ENCODE peak calls at places on chromosomes 11 and 22, in eight cellular contexts. One of them, this sample, is unnamed.

GRCh38 chr11:45921561-45922424 is 663 bp upstream of the LARGE2 start:
- DNase-seq in CD8-positive, alpha-beta memory T cell: no peak
- DNase-seq in mesenteric fat pad: no peak
- DNase-seq in fibroblast of villous mesenchyme: no peak
- DNase-seq in stomach: peak
- DNase-seq in substantia nigra: peak
- DNase-seq in brain pericyte: no peak
- DNase-seq in suprapubic skin: no peak
- DNase-seq in this sample: peak

GRCh38 chr11:118338637-118339061 is 3.9 kb downstream of the CD3D start:
- DNase-seq in substantia nigra: no peak
- DNase-seq in CD8-positive, alpha-beta memory T cell: peak
- DNase-seq in fibroblast of villous mesenchyme: peak
- DNase-seq in stomach: peak
- DNase-seq in brain pericyte: no peak
- DNase-seq in mesenteric fat pad: no peak
- DNase-seq in suprapubic skin: no peak
- DNase-seq in this sample: no peak

GRCh38 chr11:606245-606644 is 9.5 kb downstream of the IRF7 start:
- DNase-seq in stomach: peak
- DNase-seq in fibroblast of villous mesenchyme: peak
- DNase-seq in substantia nigra: no peak
- DNase-seq in mesenteric fat pad: no peak
- DNase-seq in suprapubic skin: no peak
- DNase-seq in CD8-positive, alpha-beta memory T cell: no peak
- DNase-seq in brain pericyte: peak
- DNase-seq in this sample: no peak

GRCh38 chr11:30735946-30736345 is 149.8 kb upstream of the MPPED2 start:
- DNase-seq in CD8-positive, alpha-beta memory T cell: no peak
- DNase-seq in suprapubic skin: no peak
- DNase-seq in stomach: no peak
- DNase-seq in substantia nigra: no peak
- DNase-seq in brain pericyte: no peak
- DNase-seq in mesenteric fat pad: no peak
- DNase-seq in fibroblast of villous mesenchyme: no peak
- DNase-seq in this sample: no peak

GRCh38 chr11:100576044-100577021 is 110.8 kb upstream of the ARHGAP42 start:
- DNase-seq in CD8-positive, alpha-beta memory T cell: no peak
- DNase-seq in substantia nigra: peak
- DNase-seq in suprapubic skin: no peak
- DNase-seq in fibroblast of villous mesenchyme: peak
- DNase-seq in mesenteric fat pad: no peak
- DNase-seq in stomach: no peak
- DNase-seq in brain pericyte: no peak
- DNase-seq in this sample: no peak

GRCh38 chr11:17734986-17735822 is 623 bp downstream of the KCNC1 start:
- DNase-seq in substantia nigra: peak
- DNase-seq in brain pericyte: peak
- DNase-seq in CD8-positive, alpha-beta memory T cell: no peak
- DNase-seq in fibroblast of villous mesenchyme: peak
- DNase-seq in mesenteric fat pad: peak
- DNase-seq in stomach: peak
- DNase-seq in suprapubic skin: peak
- DNase-seq in this sample: peak

GRCh38 chr11:35734669-35735068 is 72.1 kb downstream of the TRIM44 start:
- DNase-seq in fibroblast of villous mesenchyme: no peak
- DNase-seq in stomach: no peak
- DNase-seq in mesenteric fat pad: no peak
- DNase-seq in CD8-positive, alpha-beta memory T cell: no peak
- DNase-seq in brain pericyte: no peak
- DNase-seq in substantia nigra: no peak
- DNase-seq in suprapubic skin: no peak
- DNase-seq in this sample: no peak

GRCh38 chr22:50733521-50734342 is 4.3 kb upstream of the ACR start:
- DNase-seq in CD8-positive, alpha-beta memory T cell: no peak
- DNase-seq in suprapubic skin: peak
- DNase-seq in substantia nigra: peak
- DNase-seq in stomach: no peak
- DNase-seq in brain pericyte: no peak
- DNase-seq in fibroblast of villous mesenchyme: peak
- DNase-seq in mesenteric fat pad: peak
- DNase-seq in this sample: no peak

This sample was measured in left colon.